ENCODE peak calls at places on chromosomes 6 and 20, in six cellular contexts. Y is fibroblast of pulmonary artery; R is suprapubic skin; G is BE2C; F is CD8-positive, alpha-beta T cell; O is neural crest cell. S is an unnamed sample.

GRCh38 chr20:37309290-37309689 is 19.8 kb downstream of the MANBAL start:
- DNase-seq in Y (no peak), R (no peak), G (no peak), F (no peak), O (no peak), S (peak)

GRCh38 chr6:13453771-13454251 is 33.6 kb downstream of the GFOD1 start:
- DNase-seq in Y (peak), R (no peak), G (peak), F (no peak), O (no peak), S (no peak)

GRCh38 chr6:127938701-127939100 is 37.8 kb upstream of the THEMIS start:
- DNase-seq in Y (peak), R (no peak), G (no peak), F (no peak), O (no peak), S (no peak)

GRCh38 chr6:36243562-36244212 is 26.2 kb upstream of the PNPLA1 start:
- DNase-seq in Y (no peak), R (no peak), G (no peak), F (no peak), O (no peak), S (no peak)

GRCh38 chr6:22079788-22080187 is 217.0 kb downstream of the PRL start:
- DNase-seq in Y (peak), R (no peak), G (no peak), F (no peak), O (no peak), S (no peak)

GRCh38 chr6:20819774-20820400 is 285.6 kb downstream of the CDKAL1 start:
- DNase-seq in Y (no peak), R (no peak), G (no peak), F (no peak), O (no peak), S (no peak)

GRCh38 chr6:101146389-101146788 is 247.1 kb upstream of the GRIK2 start:
- DNase-seq in Y (peak), R (no peak), G (no peak), F (no peak), O (no peak), S (no peak)

GRCh38 chr6:79719248-79719975 is 88.3 kb downstream of the SH3BGRL2 start:
- DNase-seq in Y (peak), R (no peak), G (no peak), F (no peak), O (no peak), S (no peak)

GRCh38 chr6:137309078-137309762 is 90.0 kb upstream of the IFNGR1 start:
- DNase-seq in Y (peak), R (peak), G (peak), F (no peak), O (no peak), S (no peak)

GRCh38 chr6:52361945-52362442 is at the start of gene PAQR8:
- DNase-seq in Y (peak), R (peak), G (peak), F (peak), O (peak), S (no peak)

GRCh38 chr6:167832497-167833395 is 6.0 kb downstream of the AFDN start:
- DNase-seq in Y (peak), R (no peak), G (no peak), F (no peak), O (no peak), S (no peak)

GRCh38 chr6:55841341-55841740 is 34.0 kb downstream of the BMP5 start:
- DNase-seq in Y (no peak), R (no peak), G (no peak), F (no peak), O (no peak), S (no peak)

GRCh38 chr20:25207960-25208534 is 12.5 kb downstream of the ENTPD6 start:
- DNase-seq in Y (no peak), R (no peak), G (no peak), F (no peak), O (no peak), S (no peak)

DNA sequence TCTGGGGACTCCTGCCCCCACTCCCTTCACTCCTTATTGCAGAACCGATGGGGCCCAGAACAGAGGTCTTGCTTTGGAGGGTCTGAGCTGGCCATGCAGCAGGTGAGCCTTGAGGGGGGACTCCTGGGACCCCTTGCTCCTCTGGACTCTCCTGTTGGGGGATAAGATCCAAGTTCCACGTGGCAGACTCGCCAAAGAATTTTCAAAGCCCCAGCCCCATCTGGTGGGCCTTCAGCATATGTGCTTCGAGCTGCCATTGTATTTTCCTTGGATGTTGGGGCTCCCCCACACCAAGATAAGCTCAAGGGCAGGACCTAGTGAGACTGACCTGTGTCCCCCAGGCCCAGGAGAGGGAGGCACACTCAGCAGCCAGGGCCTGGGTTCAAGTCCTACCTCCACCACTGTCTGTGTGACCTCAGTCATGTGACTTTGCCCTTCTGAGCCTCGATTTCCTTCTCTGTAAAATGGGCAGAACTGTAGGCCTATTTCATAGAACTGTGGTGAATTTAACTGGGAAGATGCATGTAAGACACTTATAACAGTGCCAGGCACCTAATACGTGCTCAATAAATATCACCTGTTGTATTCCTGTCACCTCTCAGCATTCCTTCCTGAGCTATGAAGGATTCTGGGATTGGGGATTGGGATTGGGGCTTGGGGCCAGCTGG is 115.5 kb downstream of the VEGFA start:
- DNase-seq in Y (no peak), R (no peak), G (no peak), F (no peak), O (no peak), S (no peak)
- TF ChIP-seq CTCF in Y (no peak), R (no peak), G (no peak), F (no peak), O (no peak), S (no peak)

DNA sequence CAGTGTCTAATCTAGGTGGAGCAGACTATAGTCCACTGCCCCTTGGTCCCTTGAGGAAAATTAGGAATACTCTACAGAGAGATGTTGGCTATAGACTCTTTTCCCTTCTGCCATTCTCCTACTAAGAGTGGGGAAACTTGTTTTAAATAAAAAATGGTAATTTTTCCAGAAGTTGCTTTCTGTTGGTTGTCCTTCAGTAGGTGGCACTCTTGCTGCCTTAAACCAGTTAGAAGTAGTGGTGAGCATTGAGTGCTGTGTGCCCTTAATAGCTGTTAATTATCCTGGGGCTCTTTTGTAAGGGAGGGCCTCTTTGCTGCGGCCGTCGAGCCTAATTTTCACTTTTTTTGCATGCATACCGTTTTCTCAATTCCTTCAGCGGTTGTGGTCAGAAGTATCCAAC is 2.8 kb downstream of the CMTR1 start:
- DNase-seq in Y (no peak), R (no peak), G (no peak), F (no peak), O (no peak), S (no peak)
- TF ChIP-seq CTCF in Y (no peak), R (no peak), G (peak), F (no peak), O (no peak), S (peak)

GRCh38 chr20:62664316-62664971 is 22.1 kb downstream of the SLCO4A1 start:
- DNase-seq in Y (no peak), R (no peak), G (no peak), F (no peak), O (no peak), S (no peak)
- TF ChIP-seq CTCF in Y (no peak), R (no peak), G (no peak), F (no peak), O (no peak), S (peak)

DNA sequence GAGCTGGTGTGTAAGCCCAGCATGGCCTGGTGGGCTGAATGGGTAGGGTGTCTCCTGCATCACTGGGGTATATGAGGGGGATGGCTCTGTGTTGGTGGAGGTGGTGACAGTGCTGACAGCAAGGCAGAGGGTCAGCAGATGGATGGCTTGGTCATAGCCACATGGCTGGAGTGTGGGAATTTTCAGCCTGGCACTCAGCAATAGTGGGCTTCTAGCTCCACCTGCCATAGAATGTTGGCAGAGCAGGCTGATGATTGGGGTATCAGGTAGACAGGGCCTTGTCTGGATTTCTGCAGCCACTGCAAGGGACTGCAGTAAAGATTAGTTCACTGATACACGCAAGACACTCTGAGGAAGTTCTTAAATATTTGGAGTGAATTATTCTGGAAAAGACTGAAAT is 137.5 kb upstream of the BACH2 start:
- DNase-seq in Y (no peak), R (no peak), G (no peak), F (no peak), O (no peak), S (no peak)
- TF ChIP-seq CTCF in Y (no peak), R (no peak), G (peak), F (no peak), O (peak), S (peak)